ENCODE peak calls at places on chromosomes 11 and 22, in ten cellular contexts. G, R, O, C, A, X, L, V, M and E are unnamed samples.

GRCh38 chr11:88521354-88522310 is 184.1 kb upstream of the CTSC start:
- DNase-seq in G (no peak), R (no peak), O (no peak), C (no peak), A (no peak), X (no peak), L (no peak), V (no peak), M (no peak), E (no peak)

GRCh38 chr11:107593941-107594340 is 3.0 kb downstream of the ELMOD1 start:
- DNase-seq in G (no peak), R (no peak), O (no peak), C (no peak), A (no peak), X (no peak), L (no peak), V (no peak), M (no peak), E (no peak)

GRCh38 chr11:118883368-118884071 is at the start of gene CXCR5:
- DNase-seq in G (no peak), R (no peak), O (no peak), C (peak; percentile 36), A (no peak), X (no peak), L (no peak), V (no peak), M (no peak), E (peak; percentile 79)

GRCh38 chr11:2671748-2672147 is 28.0 kb downstream of the KCNQ1OT1 start:
- DNase-seq in G (no peak), R (no peak), O (peak; percentile 39), C (no peak), A (no peak), X (peak; percentile 15), L (peak; percentile 4), V (no peak), M (no peak), E (no peak)

GRCh38 chr22:29348956-29349355 is 33.5 kb upstream of the RASL10A start:
- DNase-seq in G (no peak), R (no peak), O (no peak), C (no peak), A (no peak), X (no peak), L (no peak), V (no peak), M (no peak), E (no peak)

GRCh38 chr11:86152006-86152862 is 83.3 kb upstream of the PICALM start:
- DNase-seq in G (no peak), R (no peak), O (no peak), C (no peak), A (no peak), X (no peak), L (no peak), V (peak; percentile 58), M (no peak), E (no peak)

GRCh38 chr11:19441752-19442553 is 201.2 kb upstream of the E2F8 start:
- DNase-seq in G (peak; percentile 84), R (no peak), O (peak; percentile 66), C (no peak), A (no peak), X (no peak), L (no peak), V (peak; percentile 84), M (peak; percentile 77), E (peak; percentile 78)

GRCh38 chr11:114195981-114196731 is 100.0 kb upstream of the NNMT start:
- DNase-seq in G (peak; percentile 25), R (no peak), O (no peak), C (no peak), A (no peak), X (no peak), L (no peak), V (peak; percentile 72), M (no peak), E (no peak)

GRCh38 chr22:49751318-49751967 is 76.2 kb downstream of the BRD1 start:
- DNase-seq in G (no peak), R (peak; percentile 59), O (no peak), C (no peak), A (no peak), X (no peak), L (no peak), V (no peak), M (no peak), E (peak; percentile 24)

GRCh38 chr11:69155302-69156198 is at the start of gene SMIM38:
- DNase-seq in G (no peak), R (no peak), O (no peak), C (no peak), A (no peak), X (no peak), L (no peak), V (no peak), M (no peak), E (peak; percentile 85)

DNA sequence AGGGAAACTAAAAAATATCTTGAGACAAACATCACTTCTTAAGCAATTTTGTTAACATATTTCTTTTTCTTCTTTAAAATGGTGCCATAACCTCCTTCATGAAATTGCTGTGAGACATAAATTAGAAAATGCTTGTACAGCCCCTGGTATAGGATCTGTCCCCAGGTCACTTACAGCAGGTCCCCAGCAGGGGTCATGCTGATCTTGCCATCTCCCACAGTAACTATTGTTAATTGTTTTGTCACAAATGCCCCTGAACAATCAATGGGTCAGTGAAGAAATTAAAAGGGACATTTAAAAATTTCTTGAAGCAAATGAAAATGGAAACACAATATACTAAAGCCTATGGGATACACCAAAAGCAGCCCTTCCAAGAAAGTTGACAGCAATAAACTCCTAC is 99.8 kb upstream of the OR4B1 start:
- DNase-seq in G (peak; percentile 53), R (no peak), O (no peak), C (no peak), A (no peak), X (no peak), L (no peak), V (peak; percentile 39), M (peak; percentile 38), E (no peak)
- TF ChIP-seq CTCF in G (peak; percentile 52), R (no peak), O (no peak), C (peak; percentile 36), A (no peak), X (peak; percentile 41), L (peak; percentile 54), V (peak; percentile 58), M (peak; percentile 17), E (no peak)

DNA sequence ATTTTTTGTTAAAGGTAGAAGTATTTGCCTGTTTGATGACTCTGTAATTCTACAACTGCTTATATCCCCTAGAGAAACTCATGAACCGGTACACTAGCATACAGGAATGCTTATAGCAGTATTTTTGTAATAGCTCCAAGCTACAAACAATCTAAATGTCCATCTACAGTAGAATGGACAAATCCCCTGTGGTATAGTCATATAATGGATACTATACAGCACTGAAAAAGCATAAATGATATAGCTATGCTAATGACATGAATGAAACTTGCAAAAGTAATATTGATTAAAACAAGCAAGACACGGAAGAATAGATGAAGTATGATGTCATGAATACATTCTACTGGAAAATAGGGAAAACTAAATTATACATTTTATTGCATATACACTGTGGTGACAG is 142.9 kb downstream of the CEP164 start:
- DNase-seq in G (no peak), R (no peak), O (no peak), C (no peak), A (no peak), X (no peak), L (no peak), V (no peak), M (no peak), E (no peak)
- TF ChIP-seq CTCF in G (no peak), R (no peak), O (no peak), C (no peak), A (no peak), X (no peak), L (no peak), V (no peak), M (no peak), E (no peak)

GRCh38 chr11:130826572-130826971 is 89.7 kb downstream of the SNX19 start:
- DNase-seq in G (no peak), R (no peak), O (no peak), C (no peak), A (no peak), X (no peak), L (no peak), V (no peak), M (no peak), E (no peak)

GRCh38 chr11:130825621-130826020 is 90.7 kb downstream of the SNX19 start:
- DNase-seq in G (no peak), R (no peak), O (no peak), C (no peak), A (no peak), X (no peak), L (no peak), V (no peak), M (no peak), E (no peak)

GRCh38 chr11:130828741-130829140 is 87.5 kb downstream of the SNX19 start:
- DNase-seq in G (no peak), R (no peak), O (peak; percentile 61), C (no peak), A (no peak), X (no peak), L (no peak), V (no peak), M (no peak), E (no peak)

GRCh38 chr11:130829801-130830562 is 86.3 kb downstream of the SNX19 start:
- DNase-seq in G (no peak), R (no peak), O (no peak), C (no peak), A (no peak), X (no peak), L (no peak), V (no peak), M (no peak), E (no peak)

DNA sequence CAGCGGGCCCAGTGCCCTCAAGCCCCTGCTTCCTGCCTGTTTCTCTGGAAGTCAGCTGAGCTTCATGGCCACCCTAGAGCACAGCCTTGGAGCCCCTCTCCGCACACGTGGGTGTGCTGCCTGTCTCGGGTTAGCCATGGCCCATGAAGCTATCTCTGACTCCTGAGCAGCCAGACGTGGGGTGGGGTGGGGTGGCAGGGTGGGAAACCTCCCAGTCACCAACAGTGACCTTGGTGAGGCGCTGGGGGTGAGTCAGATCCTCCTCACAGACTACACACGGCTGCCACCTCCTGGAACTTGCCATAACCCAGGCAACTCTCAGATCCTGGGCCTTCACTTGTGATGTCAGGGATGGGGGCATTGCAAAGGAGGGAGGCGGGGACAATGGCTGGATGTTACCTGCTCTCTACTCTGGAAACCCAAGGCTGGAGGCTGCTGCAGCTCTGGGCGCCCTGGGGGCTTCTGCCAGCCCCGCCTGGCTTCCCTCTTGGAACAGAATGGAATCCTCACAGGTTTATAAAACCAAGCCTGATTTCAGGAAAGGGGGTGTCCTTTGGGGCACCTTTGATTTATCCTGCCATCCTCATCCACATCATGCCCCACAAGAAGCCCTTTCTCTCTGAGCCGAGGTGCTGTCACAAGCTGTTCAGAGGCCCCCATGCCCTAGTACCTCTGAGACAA is 88.4 kb downstream of the SNX19 start:
- DNase-seq in G (peak; percentile 61), R (peak; percentile 85), O (peak; percentile 86), C (no peak), A (no peak), X (no peak), L (peak; percentile 37), V (peak; percentile 65), M (peak; percentile 80), E (peak; percentile 37)
- TF ChIP-seq CTCF in G (peak; percentile 34), R (peak; percentile 20), O (peak; percentile 51), C (no peak), A (no peak), X (no peak), L (peak; percentile 57), V (peak; percentile 29), M (peak; percentile 62), E (no peak)

DNA sequence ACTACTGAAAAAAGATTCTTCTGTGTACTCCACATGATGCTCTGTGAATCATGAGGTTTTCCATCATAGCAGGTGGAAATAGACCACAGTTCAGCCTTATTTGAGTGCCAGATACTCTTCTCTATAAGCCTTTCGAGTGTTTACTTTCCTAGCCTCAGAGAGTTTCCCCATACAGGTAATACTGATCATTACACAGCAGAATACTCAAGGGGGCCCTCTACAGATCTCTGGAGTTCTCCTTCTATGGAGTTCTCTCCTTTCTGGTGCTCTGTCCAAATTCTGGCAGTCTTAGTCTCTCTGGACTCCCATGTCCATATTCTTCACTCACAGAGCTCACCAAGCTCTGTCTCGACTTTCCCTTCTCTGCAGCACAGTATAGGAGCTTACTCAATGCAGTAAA is 175.7 kb upstream of the CARD18 start:
- DNase-seq in G (no peak), R (no peak), O (no peak), C (no peak), A (no peak), X (no peak), L (no peak), V (no peak), M (peak; percentile 0), E (no peak)
- TF ChIP-seq CTCF in G (peak; percentile 9), R (no peak), O (no peak), C (no peak), A (no peak), X (no peak), L (no peak), V (no peak), M (no peak), E (no peak)